ENCODE peak calls at places on chromosomes 12 and 14, in ten cellular contexts. One of them, this sample, is unnamed.

GRCh38 chr14:81337073-81337472 is 63.1 kb downstream of the STON2 start:
- DNase-seq in iPS-NIHi11: no peak
- DNase-seq in HEK293T: no peak
- DNase-seq in ovary: no peak
- DNase-seq in HS-5: no peak
- DNase-seq in progenitor cell of endocrine pancreas: no peak
- DNase-seq in central memory CD8-positive, alpha-beta T cell: no peak
- DNase-seq in nephron progenitor cell: no peak
- DNase-seq in testis: no peak
- DNase-seq in GF-D8: no peak
- DNase-seq in this sample: peak

GRCh38 chr14:91214306-91214705 is 30.2 kb downstream of the GPR68 start:
- DNase-seq in iPS-NIHi11: no peak
- DNase-seq in HEK293T: no peak
- DNase-seq in ovary: no peak
- DNase-seq in HS-5: no peak
- DNase-seq in progenitor cell of endocrine pancreas: no peak
- DNase-seq in central memory CD8-positive, alpha-beta T cell: no peak
- DNase-seq in nephron progenitor cell: no peak
- DNase-seq in testis: no peak
- DNase-seq in GF-D8: no peak
- DNase-seq in this sample: no peak

GRCh38 chr14:105859717-105860614 is 333.6 kb downstream of the TMEM121 start:
- DNase-seq in iPS-NIHi11: no peak
- DNase-seq in HEK293T: no peak
- DNase-seq in ovary: peak
- DNase-seq in HS-5: no peak
- DNase-seq in progenitor cell of endocrine pancreas: no peak
- DNase-seq in central memory CD8-positive, alpha-beta T cell: peak
- DNase-seq in nephron progenitor cell: no peak
- DNase-seq in testis: peak
- DNase-seq in GF-D8: no peak
- DNase-seq in this sample: no peak

GRCh38 chr14:100955201-100955600 is 51.7 kb upstream of the RTL1 start:
- DNase-seq in iPS-NIHi11: no peak
- DNase-seq in HEK293T: no peak
- DNase-seq in ovary: no peak
- DNase-seq in HS-5: no peak
- DNase-seq in progenitor cell of endocrine pancreas: no peak
- DNase-seq in central memory CD8-positive, alpha-beta T cell: no peak
- DNase-seq in nephron progenitor cell: no peak
- DNase-seq in testis: no peak
- DNase-seq in GF-D8: no peak
- DNase-seq in this sample: peak

GRCh38 chr14:94355191-94355794 is 32.2 kb upstream of the SERPINA6 start:
- DNase-seq in iPS-NIHi11: peak
- DNase-seq in HEK293T: no peak
- DNase-seq in ovary: no peak
- DNase-seq in HS-5: no peak
- DNase-seq in progenitor cell of endocrine pancreas: no peak
- DNase-seq in central memory CD8-positive, alpha-beta T cell: no peak
- DNase-seq in nephron progenitor cell: peak
- DNase-seq in testis: peak
- DNase-seq in GF-D8: peak
- DNase-seq in this sample: peak

GRCh38 chr14:99724196-99724891 is 40.2 kb downstream of the CYP46A1 start:
- DNase-seq in iPS-NIHi11: no peak
- DNase-seq in HEK293T: no peak
- DNase-seq in ovary: no peak
- DNase-seq in HS-5: no peak
- DNase-seq in progenitor cell of endocrine pancreas: no peak
- DNase-seq in central memory CD8-positive, alpha-beta T cell: no peak
- DNase-seq in nephron progenitor cell: no peak
- DNase-seq in testis: no peak
- DNase-seq in GF-D8: no peak
- DNase-seq in this sample: no peak

GRCh38 chr12:103326190-103326589 is 169.6 kb downstream of the C12orf42 start:
- DNase-seq in iPS-NIHi11: peak
- DNase-seq in HEK293T: peak
- DNase-seq in ovary: no peak
- DNase-seq in HS-5: no peak
- DNase-seq in progenitor cell of endocrine pancreas: no peak
- DNase-seq in central memory CD8-positive, alpha-beta T cell: no peak
- DNase-seq in nephron progenitor cell: peak
- DNase-seq in testis: no peak
- DNase-seq in GF-D8: no peak
- DNase-seq in this sample: peak

GRCh38 chr12:5200276-5201087 is 156.8 kb downstream of the KCNA5 start:
- DNase-seq in iPS-NIHi11: peak
- DNase-seq in HEK293T: peak
- DNase-seq in ovary: no peak
- DNase-seq in HS-5: no peak
- DNase-seq in progenitor cell of endocrine pancreas: peak
- DNase-seq in central memory CD8-positive, alpha-beta T cell: no peak
- DNase-seq in nephron progenitor cell: peak
- DNase-seq in testis: peak
- DNase-seq in GF-D8: no peak
- DNase-seq in this sample: peak

GRCh38 chr12:15851919-15852318 is 30.3 kb upstream of the STRAP start:
- DNase-seq in iPS-NIHi11: no peak
- DNase-seq in HEK293T: no peak
- DNase-seq in ovary: no peak
- DNase-seq in HS-5: no peak
- DNase-seq in progenitor cell of endocrine pancreas: no peak
- DNase-seq in central memory CD8-positive, alpha-beta T cell: no peak
- DNase-seq in nephron progenitor cell: no peak
- DNase-seq in testis: no peak
- DNase-seq in GF-D8: no peak
- DNase-seq in this sample: peak